ENCODE peak calls at places on chromosome 7, in five cellular contexts. Y is glutamatergic neuron, K is lower leg skin, R is fibroblast of mammary gland, X is fibroblast of lung. E is an unnamed sample.
A peak's percentile ranks its signal among the peaks of the same experiment; 100 is the strongest.

GRCh38 chr7:127486654-127487053 is 94.1 kb upstream of the ZNF800 start:
- DNase-seq in Y (no peak), K (no peak), R (peak; percentile 10), X (no peak), E (no peak)

GRCh38 chr7:42244828-42245227 is 7.8 kb upstream of the GLI3 start:
- DNase-seq in Y (no peak), K (no peak), R (peak; percentile 91), X (peak; percentile 74), E (peak; percentile 55)

GRCh38 chr7:127153315-127153714 is 99.4 kb downstream of the GRM8 start:
- DNase-seq in Y (no peak), K (no peak), R (no peak), X (no peak), E (no peak)

GRCh38 chr7:95723583-95724180 is 48.7 kb upstream of the DYNC1I1 start:
- DNase-seq in Y (peak; percentile 34), K (no peak), R (peak; percentile 56), X (peak; percentile 36), E (peak; percentile 6)

GRCh38 chr7:106283831-106284515 is 810 bp downstream of the NAMPT start:
- DNase-seq in Y (peak; percentile 42), K (peak; percentile 92), R (peak; percentile 50), X (peak; percentile 43), E (peak; percentile 9)

GRCh38 chr7:100013328-100013676 is 2.1 kb upstream of the ZKSCAN1 start:
- DNase-seq in Y (no peak), K (no peak), R (no peak), X (no peak), E (no peak)

GRCh38 chr7:27723086-27723485 is 16.9 kb upstream of the TAX1BP1 start:
- DNase-seq in Y (no peak), K (no peak), R (no peak), X (peak; percentile 11), E (no peak)

GRCh38 chr7:74365320-74366022 is 76.3 kb downstream of the CLIP2 start:
- DNase-seq in Y (peak; percentile 91), K (no peak), R (peak; percentile 61), X (peak; percentile 48), E (peak; percentile 34)

GRCh38 chr7:108839091-108839490 is 269.4 kb downstream of the DNAJB9 start:
- DNase-seq in Y (no peak), K (no peak), R (peak; percentile 4), X (peak; percentile 42), E (no peak)

GRCh38 chr7:45162943-45163691 is 5.5 kb downstream of the RAMP3 start:
- DNase-seq in Y (no peak), K (no peak), R (no peak), X (no peak), E (no peak)

GRCh38 chr7:45161138-45161537 is 3.5 kb downstream of the RAMP3 start:
- DNase-seq in Y (no peak), K (no peak), R (no peak), X (no peak), E (no peak)

GRCh38 chr7:45162311-45162845 is 4.8 kb downstream of the RAMP3 start:
- DNase-seq in Y (no peak), K (no peak), R (no peak), X (no peak), E (no peak)

GRCh38 chr7:45161842-45162241 is 4.3 kb downstream of the RAMP3 start:
- DNase-seq in Y (no peak), K (no peak), R (no peak), X (no peak), E (no peak)

GRCh38 chr7:45163692-45164052 is 6.1 kb downstream of the RAMP3 start:
- DNase-seq in Y (no peak), K (no peak), R (no peak), X (no peak), E (no peak)
- TF ChIP-seq CTCF in Y (no peak), K (no peak), R (no peak), X (no peak), E (no peak)

DNA sequence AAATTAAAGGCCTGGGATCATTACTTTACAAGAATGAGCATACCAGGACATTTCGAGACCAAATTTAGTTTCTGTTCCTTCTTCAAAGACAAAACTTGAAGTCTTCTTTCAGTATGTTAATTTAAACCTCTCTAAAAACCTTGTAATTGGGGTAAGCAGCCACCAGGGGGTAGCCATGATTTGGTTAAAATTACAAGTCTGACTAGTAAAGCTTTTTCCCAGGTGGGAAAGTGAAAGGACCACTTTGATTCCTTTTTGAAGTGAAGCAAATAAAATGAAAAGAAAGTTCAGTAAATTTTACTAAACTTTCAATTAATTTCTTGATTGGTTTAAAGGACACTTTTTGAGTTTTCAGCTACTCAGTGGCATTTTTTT is 294.3 kb downstream of the BBS9 start:
- DNase-seq in Y (no peak), K (no peak), R (peak; percentile 37), X (no peak), E (no peak)
- TF ChIP-seq CTCF in Y (peak; percentile 69), K (no peak), R (peak; percentile 46), X (peak; percentile 32), E (peak; percentile 64)

GRCh38 chr7:151705744-151706567 is 171.0 kb downstream of the PRKAG2 start:
- DNase-seq in Y (no peak), K (peak; percentile 85), R (peak; percentile 57), X (peak; percentile 59), E (peak; percentile 36)
- TF ChIP-seq CTCF in Y (peak; percentile 35), K (no peak), R (peak; percentile 55), X (peak; percentile 43), E (peak; percentile 78)

GRCh38 chr7:116290740-116291139 is 80.4 kb downstream of the TES start:
- DNase-seq in Y (no peak), K (no peak), R (no peak), X (no peak), E (peak; percentile 17)

GRCh38 chr7:116291937-116292336 is 81.6 kb downstream of the TES start:
- DNase-seq in Y (no peak), K (no peak), R (no peak), X (no peak), E (no peak)

GRCh38 chr7:116292381-116292780 is 82.0 kb downstream of the TES start:
- DNase-seq in Y (no peak), K (no peak), R (no peak), X (no peak), E (no peak)

GRCh38 chr7:116293633-116294032 is 83.3 kb downstream of the TES start:
- DNase-seq in Y (no peak), K (no peak), R (no peak), X (no peak), E (no peak)

DNA sequence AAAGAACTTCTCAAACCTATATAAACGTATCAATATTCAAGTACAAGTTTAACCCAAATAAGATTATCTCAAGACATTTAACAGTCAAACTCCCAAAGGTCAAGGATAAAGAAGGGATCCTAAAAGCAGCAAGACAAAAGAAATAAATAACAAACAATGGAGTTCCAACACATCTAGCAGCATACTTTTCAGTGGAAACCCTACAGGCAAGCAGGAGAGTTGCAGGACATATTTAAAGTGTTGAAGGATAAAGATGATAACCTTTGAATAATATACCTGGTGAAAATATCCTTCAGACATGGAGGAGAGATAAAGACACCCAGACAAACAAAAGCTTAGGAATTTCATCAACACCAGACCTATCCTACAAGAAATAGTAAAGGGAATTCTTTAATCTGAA is 82.8 kb downstream of the TES start:
- DNase-seq in Y (no peak), K (no peak), R (no peak), X (no peak), E (no peak)
- TF ChIP-seq CTCF in Y (no peak), K (no peak), R (peak; percentile 29), X (no peak), E (peak; percentile 62)

GRCh38 chr7:87882538-87882937 is 6.2 kb downstream of the DBF4 start:
- DNase-seq in Y (no peak), K (no peak), R (no peak), X (no peak), E (no peak)

GRCh38 chr7:87885018-87885417 is 8.7 kb downstream of the DBF4 start:
- DNase-seq in Y (no peak), K (no peak), R (no peak), X (no peak), E (no peak)

GRCh38 chr7:87886875-87887274 is 10.6 kb downstream of the DBF4 start:
- DNase-seq in Y (no peak), K (no peak), R (peak; percentile 55), X (peak; percentile 33), E (peak; percentile 46)
- TF ChIP-seq CTCF in Y (peak; percentile 59), K (no peak), R (peak; percentile 38), X (no peak), E (peak; percentile 85)

DNA sequence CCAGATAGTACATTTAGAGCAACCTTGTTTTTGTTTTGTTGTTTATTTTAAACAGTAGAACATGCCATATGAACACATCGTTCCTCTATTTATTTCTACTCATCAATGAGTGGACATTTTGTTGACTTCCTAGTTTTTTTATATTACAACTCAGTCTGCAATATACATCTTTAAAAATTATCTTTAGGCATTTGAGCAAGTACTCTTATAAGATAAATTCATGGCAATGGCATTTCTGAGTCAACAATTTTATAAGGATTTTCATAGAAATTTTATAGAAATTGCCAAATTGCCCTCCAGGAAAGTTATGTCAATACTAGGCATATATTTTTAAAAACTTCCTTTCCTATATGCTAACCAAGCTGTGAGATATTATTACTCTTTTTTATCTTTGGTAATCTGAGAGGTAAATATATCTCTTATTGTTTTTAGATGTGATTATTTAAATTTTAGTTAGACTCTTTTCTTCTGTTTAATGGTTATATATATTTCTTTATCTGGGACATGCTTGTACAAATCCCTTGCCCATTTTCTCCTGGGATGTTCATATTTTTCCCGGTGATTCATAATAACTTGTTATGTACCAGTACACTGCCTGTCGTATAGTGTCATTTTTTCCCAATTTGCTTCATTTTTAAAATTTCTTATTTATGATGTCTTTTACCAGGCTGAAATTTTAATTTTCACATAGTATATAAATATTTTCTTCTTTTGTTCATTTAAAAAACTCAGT is 50.5 kb downstream of the FZD1 start:
- DNase-seq in Y (no peak), K (no peak), R (no peak), X (no peak), E (no peak)
- TF ChIP-seq CTCF in Y (no peak), K (no peak), R (no peak), X (no peak), E (no peak)